ENCODE peak calls at places on chromosomes 12 and 14, in ten cellular contexts. A is activated CD4-positive, alpha-beta T cell treated with anti-CD3 and anti-CD28 coated beads, Interleukin-2, amount 50 U/mL, for 1 hour; J is head of caudate nucleus; T is GM20000; S is stimulated activated CD4-positive, alpha-beta T cell treated with anti-CD3 and anti-CD28 coated beads, Interleukin-12 subunit alpha, Interleukin-12 subunit beta, amount 100 ng/mL, for 4 hours; U is kidney glomerular epithelial cell; I is skeletal muscle cell; F is NCI-H446; G is activated naive CD4-positive, alpha-beta T cell; E is GM06990. R is an unnamed sample.

GRCh38 chr12:52148541-52149181 is 43.2 kb downstream of the KRT80 start:
- DNase-seq in A (no peak), J (no peak), T (no peak), S (no peak), U (peak; percentile 37), I (no peak), F (no peak), G (no peak), E (no peak), R (no peak)

GRCh38 chr12:103373088-103373523 is 122.7 kb downstream of the C12orf42 start:
- DNase-seq in A (no peak), J (no peak), T (no peak), S (no peak), U (no peak), I (no peak), F (no peak), G (no peak), E (no peak), R (no peak)

GRCh38 chr12:95721320-95721719 is 69.2 kb downstream of the NTN4 start:
- DNase-seq in A (no peak), J (no peak), T (no peak), S (no peak), U (no peak), I (no peak), F (no peak), G (no peak), E (no peak), R (no peak)

GRCh38 chr12:42498549-42499247 is 90.8 kb downstream of the PRICKLE1 start:
- DNase-seq in A (no peak), J (no peak), T (no peak), S (no peak), U (no peak), I (no peak), F (no peak), G (no peak), E (no peak), R (no peak)

GRCh38 chr12:77796775-77797174 is 33.9 kb upstream of the NAV3 start:
- DNase-seq in A (no peak), J (no peak), T (no peak), S (no peak), U (peak; percentile 47), I (peak; percentile 16), F (no peak), G (no peak), E (no peak), R (no peak)

GRCh38 chr12:127041985-127042625 is 1224.9 kb upstream of the TMEM132C start:
- DNase-seq in A (no peak), J (no peak), T (peak; percentile 50), S (no peak), U (no peak), I (no peak), F (no peak), G (no peak), E (peak; percentile 60), R (no peak)

GRCh38 chr12:106247731-106248176 is at the start of gene CKAP4:
- DNase-seq in A (peak; percentile 52), J (peak; percentile 40), T (peak; percentile 95), S (peak; percentile 59), U (peak; percentile 40), I (peak; percentile 64), F (peak; percentile 70), G (no peak), E (peak; percentile 82), R (peak; percentile 31)

GRCh38 chr12:27824126-27824842 is 44.2 kb upstream of the MANSC4 start:
- DNase-seq in A (no peak), J (no peak), T (peak; percentile 29), S (no peak), U (no peak), I (no peak), F (no peak), G (no peak), E (peak; percentile 71), R (no peak)

GRCh38 chr14:101083564-101084435 is 180.3 kb upstream of the RTL1 start:
- DNase-seq in A (no peak), J (no peak), T (no peak), S (no peak), U (no peak), I (no peak), F (no peak), G (no peak), E (no peak), R (no peak)

GRCh38 chr14:97077687-97078086 is 280.5 kb downstream of the VRK1 start:
- DNase-seq in A (no peak), J (no peak), T (no peak), S (no peak), U (no peak), I (no peak), F (no peak), G (no peak), E (no peak), R (no peak)

GRCh38 chr12:63394349-63394748 is 243.3 kb upstream of the AVPR1A start:
- DNase-seq in A (no peak), J (no peak), T (no peak), S (no peak), U (no peak), I (no peak), F (no peak), G (no peak), E (no peak), R (no peak)

GRCh38 chr14:72169521-72169920 is 237.3 kb downstream of the RGS6 start:
- DNase-seq in A (no peak), J (no peak), T (no peak), S (no peak), U (no peak), I (no peak), F (no peak), G (no peak), E (no peak), R (no peak)

GRCh38 chr12:9881988-9882387 is 699 bp downstream of the KLRF2 start:
- DNase-seq in A (no peak), J (no peak), T (no peak), S (no peak), U (no peak), I (no peak), F (no peak), G (no peak), E (no peak), R (no peak)

GRCh38 chr12:46475972-46476645 is 103.5 kb upstream of the SLC38A2 start:
- DNase-seq in A (no peak), J (no peak), T (no peak), S (no peak), U (no peak), I (no peak), F (no peak), G (no peak), E (no peak), R (no peak)

GRCh38 chr14:100772607-100773165 is 46.0 kb downstream of the DLK1 start:
- DNase-seq in A (no peak), J (no peak), T (no peak), S (no peak), U (no peak), I (no peak), F (no peak), G (no peak), E (no peak), R (no peak)

GRCh38 chr12:48852734-48853168 is 788 bp upstream of the DDX23 start:
- DNase-seq in A (no peak), J (no peak), T (no peak), S (no peak), U (no peak), I (no peak), F (no peak), G (no peak), E (no peak), R (no peak)

GRCh38 chr12:10891937-10892336 is 7.9 kb upstream of the PRH1 start:
- DNase-seq in A (no peak), J (no peak), T (no peak), S (no peak), U (no peak), I (no peak), F (no peak), G (no peak), E (no peak), R (no peak)

GRCh38 chr12:28996688-28997087 is 152.4 kb upstream of the FAR2 start:
- DNase-seq in A (no peak), J (no peak), T (no peak), S (no peak), U (no peak), I (no peak), F (no peak), G (no peak), E (no peak), R (no peak)

GRCh38 chr12:124544311-124544970 is 23.0 kb downstream of the NCOR2 start:
- DNase-seq in A (no peak), J (no peak), T (no peak), S (no peak), U (no peak), I (no peak), F (no peak), G (no peak), E (no peak), R (no peak)

GRCh38 chr12:125203145-125203765 is 138.0 kb downstream of the AACS start:
- DNase-seq in A (no peak), J (no peak), T (peak; percentile 44), S (no peak), U (no peak), I (no peak), F (peak; percentile 34), G (no peak), E (no peak), R (peak; percentile 26)

GRCh38 chr14:72686101-72686500 is 207.8 kb downstream of the DPF3 start:
- DNase-seq in A (no peak), J (no peak), T (no peak), S (no peak), U (no peak), I (no peak), F (no peak), G (no peak), E (no peak), R (no peak)

GRCh38 chr12:70842136-70842535 is 78.4 kb downstream of the PTPRR start:
- DNase-seq in A (no peak), J (no peak), T (no peak), S (no peak), U (no peak), I (no peak), F (no peak), G (no peak), E (no peak), R (no peak)

GRCh38 chr14:92108345-92109254 is 2.2 kb upstream of the ATXN3 start:
- DNase-seq in A (no peak), J (no peak), T (no peak), S (no peak), U (no peak), I (no peak), F (no peak), G (no peak), E (no peak), R (no peak)